ENCODE peak calls at places on chromosomes 5 and 9, in five cellular contexts. B is left colon, D is adipocyte, I is psoas muscle, C is NCI-H526 treated with DMSO at 0.1 percent for 48 hours. Z is an unnamed sample.

GRCh38 chr9:22010881-22011625 is 1.9 kb upstream of the CDKN2B start:
- DNase-seq in C (no peak), B (no peak), D (peak), I (no peak), Z (peak)

GRCh38 chr5:79878721-79879336 is 112.2 kb downstream of the MTX3 start:
- DNase-seq in D (no peak), C (no peak), B (no peak), I (no peak), Z (no peak)

GRCh38 chr5:38154615-38155204 is 103.6 kb upstream of the EGFLAM start:
- DNase-seq in I (no peak), D (no peak), C (no peak), B (no peak), Z (no peak)

GRCh38 chr5:148559461-148559860 is 94.9 kb downstream of the HTR4 start:
- DNase-seq in B (peak), I (no peak), D (no peak), C (no peak), Z (no peak)

GRCh38 chr5:138603521-138603920 is 28.3 kb upstream of the HSPA9 start:
- DNase-seq in D (peak), C (no peak), B (no peak), I (no peak), Z (no peak)

GRCh38 chr9:88803551-88804288 is 187.5 kb upstream of the S1PR3 start:
- DNase-seq in I (no peak), B (no peak), D (peak), C (no peak), Z (no peak)

GRCh38 chr9:81313877-81314276 is 375.5 kb downstream of the TLE1 start:
- DNase-seq in I (no peak), D (no peak), C (no peak), B (no peak), Z (no peak)

GRCh38 chr9:26234865-26235264 is 556.6 kb upstream of the TUSC1 start:
- DNase-seq in B (no peak), I (peak), D (no peak), C (no peak), Z (no peak)

GRCh38 chr5:33105521-33105941 is 335.2 kb upstream of the TARS1 start:
- DNase-seq in D (peak), I (no peak), B (no peak), C (no peak), Z (no peak)

GRCh38 chr5:57317341-57317740 is 143.5 kb downstream of the GPBP1 start:
- DNase-seq in D (peak), C (no peak), B (no peak), I (no peak), Z (no peak)

GRCh38 chr5:130939059-130939458 is 226.0 kb downstream of the HINT1 start:
- DNase-seq in D (peak), I (no peak), B (no peak), C (no peak), Z (no peak)

GRCh38 chr5:143471041-143471509 is 67.6 kb upstream of the NR3C1 start:
- DNase-seq in B (no peak), I (no peak), C (no peak), D (peak), Z (no peak)

GRCh38 chr5:84383816-84384603 is 670 bp downstream of the EDIL3 start:
- DNase-seq in D (peak), B (peak), I (peak), C (no peak), Z (no peak)

GRCh38 chr5:33257807-33258491 is 182.8 kb upstream of the TARS1 start:
- DNase-seq in I (no peak), C (no peak), B (no peak), D (peak), Z (no peak)

GRCh38 chr9:27529316-27530278 is at the start of gene MOB3B:
- DNase-seq in C (peak), D (peak), I (peak), B (peak), Z (peak)

GRCh38 chr9:132589148-132590036 is 7.0 kb downstream of the BARHL1 start:
- DNase-seq in B (no peak), C (no peak), D (no peak), I (peak), Z (peak)

GRCh38 chr9:87677776-87678587 is 47.9 kb upstream of the CTSL start:
- DNase-seq in C (no peak), I (no peak), B (no peak), D (no peak), Z (no peak)

GRCh38 chr9:25964239-25964638 is 286.0 kb upstream of the TUSC1 start:
- DNase-seq in D (peak), I (no peak), B (no peak), C (peak), Z (no peak)

GRCh38 chr9:20944507-20944906 is 86.9 kb downstream of the HACD4 start:
- DNase-seq in I (no peak), D (no peak), B (no peak), C (no peak), Z (no peak)

GRCh38 chr9:93319992-93320490 is 131.4 kb upstream of the FAM120A start:
- DNase-seq in C (no peak), B (no peak), D (no peak), I (no peak), Z (no peak)

GRCh38 chr5:137146402-137146889 is 352.7 kb downstream of the SPOCK1 start:
- DNase-seq in C (peak), I (peak), B (no peak), D (peak), Z (no peak)

GRCh38 chr5:116076496-116076895 is 8.3 kb upstream of the COMMD10 start:
- DNase-seq in C (no peak), I (no peak), B (no peak), D (no peak), Z (peak)

GRCh38 chr5:62421414-62421813 is 8.9 kb downstream of the IPO11 start:
- DNase-seq in I (no peak), D (no peak), B (no peak), C (no peak), Z (no peak)